ENCODE peak calls at places on chromosomes 3 and 15, in six cellular contexts. U is foreskin fibroblast, J is brain microvascular endothelial cell, Q is upper lobe of left lung, W is fibroblast of the aortic adventitia, C is cardiac muscle cell. B is an unnamed sample.

GRCh38 chr3:99765042-99765942 is 52.4 kb upstream of the CMSS1 start:
- DNase-seq in U (no peak), C (no peak), W (peak; percentile 83), J (peak; percentile 16), Q (no peak), B (peak; percentile 68)

GRCh38 chr3:134313839-134314587 is 60.2 kb downstream of the AMOTL2 start:
- DNase-seq in Q (no peak), U (no peak), C (no peak), W (no peak), J (no peak), B (no peak)

GRCh38 chr3:21718943-21719591 is 31.9 kb downstream of the ZNF385D start:
- DNase-seq in J (no peak), W (no peak), Q (no peak), C (no peak), U (no peak), B (no peak)

GRCh38 chr15:58228708-58229107 is 90.5 kb downstream of the AQP9 start:
- DNase-seq in W (peak; percentile 75), C (peak; percentile 69), J (peak; percentile 76), Q (no peak), U (peak; percentile 78), B (peak; percentile 61)

GRCh38 chr3:58016710-58017109 is 8.5 kb downstream of the FLNB start:
- DNase-seq in U (no peak), Q (no peak), W (no peak), J (no peak), C (no peak), B (no peak)

GRCh38 chr15:35168464-35168863 is 83.4 kb upstream of the NANOGP8 start:
- DNase-seq in U (peak; percentile 57), Q (no peak), W (peak; percentile 28), J (peak; percentile 49), C (no peak), B (peak; percentile 48)

GRCh38 chr3:100978036-100978659 is 15.1 kb downstream of the ABI3BP start:
- DNase-seq in U (no peak), J (no peak), W (peak; percentile 50), Q (no peak), C (no peak), B (no peak)

GRCh38 chr3:42668793-42669217 is 15.3 kb downstream of the ZBTB47 start:
- DNase-seq in J (no peak), C (no peak), Q (no peak), U (no peak), W (peak; percentile 36), B (no peak)

GRCh38 chr15:91890614-91891013 is 37.1 kb downstream of the SLCO3A1 start:
- DNase-seq in C (no peak), J (no peak), W (peak; percentile 51), Q (no peak), U (no peak), B (no peak)

GRCh38 chr15:88653200-88654064 is 14.6 kb downstream of the ISG20 start:
- DNase-seq in U (no peak), J (no peak), Q (no peak), W (no peak), C (no peak), B (no peak)

GRCh38 chr3:124007186-124007585 is 15.3 kb upstream of the ROPN1 start:
- DNase-seq in W (peak; percentile 1), C (no peak), Q (no peak), J (no peak), U (no peak), B (no peak)

GRCh38 chr15:80591938-80592825 is 102.9 kb upstream of the ABHD17C start:
- DNase-seq in U (no peak), J (no peak), C (no peak), Q (no peak), W (no peak), B (no peak)

GRCh38 chr3:185071401-185071800 is 81.5 kb downstream of the C3orf70 start:
- DNase-seq in C (no peak), J (no peak), W (no peak), Q (no peak), U (no peak), B (no peak)

GRCh38 chr15:41655716-41656115 is 4.5 kb upstream of the MGA start:
- DNase-seq in W (no peak), J (peak; percentile 5), C (no peak), U (peak; percentile 37), Q (no peak), B (peak; percentile 36)

GRCh38 chr3:17901893-17902292 is 159.5 kb upstream of the TBC1D5 start:
- DNase-seq in U (no peak), J (no peak), C (no peak), Q (no peak), W (peak; percentile 23), B (no peak)

GRCh38 chr3:169769287-169770181 is at the start of gene ACTRT3:
- DNase-seq in W (peak; percentile 73), C (peak; percentile 78), J (peak; percentile 59), Q (peak; percentile 93), U (peak; percentile 69), B (no peak)

GRCh38 chr3:138180375-138181029 is 5.8 kb upstream of the DBR1 start:
- DNase-seq in W (peak; percentile 64), U (peak; percentile 19), Q (no peak), J (peak; percentile 57), C (peak; percentile 28), B (peak; percentile 28)

GRCh38 chr3:106092792-106093191 is 224.0 kb upstream of the CBLB start:
- DNase-seq in W (no peak), U (no peak), J (no peak), Q (no peak), C (no peak), B (no peak)

GRCh38 chr3:101144080-101144479 is 150.9 kb upstream of the ABI3BP start:
- DNase-seq in J (no peak), U (no peak), C (no peak), Q (no peak), W (no peak), B (no peak)

GRCh38 chr3:158058775-158059174 is 47.4 kb downstream of the SHOX2 start:
- DNase-seq in C (no peak), Q (no peak), W (no peak), J (no peak), U (no peak), B (no peak)

GRCh38 chr3:53154731-53155320 is 6.2 kb upstream of the PRKCD start:
- DNase-seq in Q (no peak), W (no peak), U (no peak), C (no peak), J (no peak), B (no peak)

GRCh38 chr15:86089422-86089821 is 9.8 kb downstream of the AGBL1 start:
- DNase-seq in U (no peak), Q (no peak), C (no peak), J (no peak), W (no peak), B (no peak)

GRCh38 chr3:60573494-60573893 is 677.8 kb downstream of the FHIT start:
- DNase-seq in Q (no peak), W (no peak), C (no peak), U (no peak), J (peak; percentile 62), B (no peak)

GRCh38 chr15:89197503-89197971 is 23.8 kb downstream of the RLBP1 start:
- DNase-seq in C (peak; percentile 66), W (no peak), U (no peak), J (no peak), Q (no peak), B (no peak)

GRCh38 chr3:14687360-14687759 is 12.4 kb downstream of the C3orf20 start:
- DNase-seq in W (no peak), C (no peak), J (no peak), Q (no peak), U (no peak), B (no peak)

GRCh38 chr3:172466553-172467130 is 18.4 kb upstream of the GHSR start:
- DNase-seq in J (no peak), Q (no peak), W (no peak), C (no peak), U (no peak), B (no peak)

GRCh38 chr15:41900526-41901380 is 6.9 kb upstream of the SPTBN5 start:
- DNase-seq in U (no peak), Q (peak; percentile 65), W (no peak), C (no peak), J (no peak), B (no peak)

GRCh38 chr3:125585595-125586223 is 9.6 kb downstream of the OSBPL11 start:
- DNase-seq in U (peak; percentile 64), C (peak; percentile 63), Q (no peak), W (peak; percentile 90), J (peak; percentile 61), B (peak; percentile 66)

GRCh38 chr3:125587039-125587664 is 8.1 kb downstream of the OSBPL11 start:
- DNase-seq in Q (no peak), U (no peak), J (no peak), C (no peak), W (peak; percentile 21), B (no peak)

DNA sequence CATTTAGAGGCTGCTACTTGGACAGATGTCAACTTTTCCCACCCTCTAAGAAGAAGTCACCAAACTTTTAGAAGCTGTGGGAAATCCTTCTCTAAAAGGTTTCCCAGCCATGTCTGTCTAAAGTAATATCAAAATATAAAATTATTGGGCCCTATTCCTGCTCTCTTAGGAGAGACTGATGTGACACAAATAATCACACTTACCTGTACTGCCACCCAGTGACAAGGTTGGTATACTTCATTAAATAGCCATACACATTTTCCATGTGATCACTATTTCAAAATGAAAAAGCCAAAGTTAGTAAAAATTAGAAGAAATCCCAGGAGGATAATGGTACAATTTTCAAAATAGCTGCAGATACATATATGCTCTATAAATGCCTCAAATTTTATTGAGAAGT is 12.6 kb downstream of the OSBPL11 start:
- DNase-seq in J (no peak), Q (no peak), W (peak; percentile 15), U (no peak), C (no peak), B (no peak)
- TF ChIP-seq CTCF in J (no peak), Q (no peak), W (no peak), U (no peak), C (no peak), B (no peak)

GRCh38 chr3:129305592-129306091 is 27.0 kb downstream of the HMCES start:
- DNase-seq in C (peak; percentile 95), J (peak; percentile 84), Q (peak; percentile 93), U (peak; percentile 48), W (peak; percentile 89), B (peak; percentile 43)
- H3K4me3 ChIP-seq in C (peak overlapping the region; percentile 4), J (peak overlapping the region; percentile 35), Q (peak overlapping the region; percentile 38), U (peak overlapping the region; percentile 1), W (peak overlapping the region; percentile 41), B (peak overlapping the region; percentile 22)

DNA sequence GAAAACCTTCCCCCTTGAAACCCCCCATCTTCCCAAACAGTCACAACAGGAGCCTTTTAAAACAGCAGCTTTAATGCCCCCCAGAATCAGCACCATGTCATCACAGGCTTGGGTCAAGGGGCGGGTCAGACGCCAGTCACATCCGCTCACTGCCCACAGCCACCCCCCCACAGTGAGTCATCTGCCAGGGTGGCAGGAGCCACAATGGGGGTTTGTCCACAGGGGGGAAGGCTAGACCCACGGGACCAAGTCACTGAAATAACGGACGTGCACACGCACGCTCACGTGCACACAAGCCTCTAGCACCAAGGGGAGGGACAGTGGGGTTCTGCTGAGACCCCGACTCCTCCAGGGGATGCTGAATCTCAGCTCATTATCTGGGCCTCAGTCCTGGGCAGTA is 441 bp upstream of the UCN2 start:
- DNase-seq in J (peak; percentile 51), W (peak; percentile 34), U (peak; percentile 88), C (no peak), Q (peak; percentile 46), B (no peak)
- TF ChIP-seq CTCF in J (no peak), W (no peak), U (no peak), C (no peak), Q (no peak), B (no peak)

DNA sequence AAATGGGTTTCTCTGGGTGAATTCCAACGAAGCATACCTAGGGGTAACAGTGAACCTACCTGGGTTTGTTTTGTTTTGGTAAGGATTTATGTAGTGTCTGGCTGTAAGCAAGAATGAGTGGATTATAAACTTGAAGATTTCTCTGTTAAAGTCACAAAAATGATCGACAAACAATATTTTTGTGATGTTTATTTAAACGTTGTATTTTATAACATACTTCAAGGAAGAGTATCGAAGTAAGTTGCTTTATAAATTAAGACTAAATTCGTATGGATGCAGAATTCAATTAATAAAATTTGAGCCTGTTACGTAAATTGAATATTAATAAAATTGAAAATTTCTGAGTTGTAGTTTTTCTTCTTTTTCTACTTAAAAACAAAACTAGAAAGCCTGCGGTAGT is 982 bp upstream of the ZDHHC23 start:
- DNase-seq in W (no peak), Q (no peak), U (no peak), J (no peak), C (no peak), B (no peak)
- H3K4me3 ChIP-seq in W (peak overlapping the region; percentile 80), Q (peak overlapping the region; percentile 79), U (peak overlapping the region; percentile 63), J (peak overlapping the region; percentile 64), C (peak overlapping the region; percentile 91), B (peak overlapping the region; percentile 58)